ENCODE peak calls at places on chromosomes 1 and 21, in six cellular contexts. V, K, F, X, D and C are unnamed samples.

GRCh38 chr21:38486705-38487104 is 11.6 kb downstream of the ERG start:
- DNase-seq in V (no peak), K (no peak), F (no peak), X (no peak), D (no peak), C (no peak)

GRCh38 chr1:111402083-111402482 is 25.5 kb downstream of the OVGP1 start:
- DNase-seq in V (no peak), K (no peak), F (no peak), X (no peak), D (no peak), C (no peak)

GRCh38 chr1:23210351-23210785 is 6.9 kb downstream of the HTR1D start:
- DNase-seq in V (no peak), K (no peak), F (no peak), X (no peak), D (no peak), C (no peak)

GRCh38 chr1:43554444-43554992 is 23.8 kb downstream of the PTPRF start:
- DNase-seq in V (no peak), K (no peak), F (no peak), X (peak), D (no peak), C (no peak)

GRCh38 chr1:196590959-196591358 is 17.3 kb downstream of the KCNT2 start:
- DNase-seq in V (no peak), K (no peak), F (no peak), X (no peak), D (no peak), C (no peak)

GRCh38 chr1:230067871-230068814 is 1.1 kb downstream of the GALNT2 start:
- DNase-seq in V (peak), K (no peak), F (peak), X (no peak), D (no peak), C (peak)

GRCh38 chr21:21111309-21111920 is 113.2 kb downstream of the NCAM2 start:
- DNase-seq in V (no peak), K (no peak), F (no peak), X (no peak), D (no peak), C (no peak)

GRCh38 chr1:93471911-93472310 is 24.0 kb downstream of the FNBP1L start:
- DNase-seq in V (no peak), K (no peak), F (no peak), X (no peak), D (no peak), C (no peak)

GRCh38 chr1:244067893-244068292 is 16.8 kb downstream of the ZBTB18 start:
- DNase-seq in V (no peak), K (no peak), F (no peak), X (peak), D (no peak), C (no peak)

GRCh38 chr1:62333431-62333830 is 14.2 kb upstream of the KANK4 start:
- DNase-seq in V (no peak), K (no peak), F (no peak), X (no peak), D (no peak), C (no peak)

GRCh38 chr1:246602194-246602593 is 35.9 kb downstream of the CNST start:
- DNase-seq in V (no peak), K (no peak), F (no peak), X (no peak), D (no peak), C (no peak)

GRCh38 chr1:151860504-151861187 is 7.1 kb upstream of the THEM5 start:
- DNase-seq in V (no peak), K (peak), F (no peak), X (no peak), D (no peak), C (no peak)

GRCh38 chr1:57599233-57599994 is 175.6 kb upstream of the DAB1 start:
- DNase-seq in V (no peak), K (no peak), F (no peak), X (no peak), D (no peak), C (no peak)

GRCh38 chr21:34360488-34361241 is 3.1 kb upstream of the KCNE2 start:
- DNase-seq in V (no peak), K (no peak), F (no peak), X (no peak), D (no peak), C (no peak)

GRCh38 chr1:216422821-216423529 is at the start of gene USH2A:
- DNase-seq in V (no peak), K (no peak), F (no peak), X (no peak), D (no peak), C (no peak)

GRCh38 chr1:206734499-206735142 is 36.0 kb upstream of the IL19 start:
- DNase-seq in V (peak), K (no peak), F (peak), X (no peak), D (no peak), C (peak)

GRCh38 chr1:94773931-94774422 is 46.2 kb upstream of the SLC44A3 start:
- DNase-seq in V (no peak), K (no peak), F (no peak), X (peak), D (no peak), C (no peak)

GRCh38 chr1:5886140-5886483 is 106.1 kb downstream of the NPHP4 start:
- DNase-seq in V (no peak), K (no peak), F (no peak), X (no peak), D (no peak), C (no peak)

GRCh38 chr1:18505666-18506065 is 24.9 kb downstream of the KLHDC7A start:
- DNase-seq in V (no peak), K (no peak), F (no peak), X (no peak), D (no peak), C (no peak)

GRCh38 chr21:46295177-46295711 is 9.1 kb downstream of the YBEY start:
- DNase-seq in V (no peak), K (no peak), F (peak), X (peak), D (no peak), C (no peak)

GRCh38 chr1:7781923-7782495 is 2.1 kb upstream of the PER3 start:
- DNase-seq in V (peak), K (no peak), F (no peak), X (no peak), D (no peak), C (no peak)

GRCh38 chr1:7912743-7913557 is 27.7 kb downstream of the TNFRSF9 start:
- DNase-seq in V (no peak), K (peak), F (no peak), X (no peak), D (no peak), C (no peak)

GRCh38 chr21:33968082-33968997 is 52.7 kb upstream of the ATP5PO start:
- DNase-seq in V (no peak), K (no peak), F (peak), X (peak), D (no peak), C (no peak)

GRCh38 chr1:208809876-208810275 is 565.7 kb upstream of the PLXNA2 start:
- DNase-seq in V (no peak), K (no peak), F (no peak), X (no peak), D (no peak), C (no peak)

GRCh38 chr1:61079898-61080336 is 2.4 kb upstream of the NFIA start:
- DNase-seq in V (no peak), K (peak), F (peak), X (peak), D (no peak), C (no peak)

GRCh38 chr1:207941664-207942063 is 30.7 kb upstream of the CD34 start:
- DNase-seq in V (no peak), K (no peak), F (no peak), X (no peak), D (no peak), C (no peak)

GRCh38 chr1:216750031-216750627 is 26.9 kb upstream of the ESRRG start:
- DNase-seq in V (no peak), K (peak), F (no peak), X (peak), D (no peak), C (no peak)

GRCh38 chr1:67144696-67145095 is 9.9 kb upstream of the C1orf141 start:
- DNase-seq in V (no peak), K (no peak), F (peak), X (no peak), D (no peak), C (no peak)

GRCh38 chr1:46724991-46725735 is 6.2 kb upstream of the EFCAB14 start:
- DNase-seq in V (no peak), K (no peak), F (peak), X (peak), D (peak), C (no peak)

GRCh38 chr1:24426738-24427468 is 11.3 kb downstream of the NIPAL3 start:
- DNase-seq in V (no peak), K (no peak), F (no peak), X (no peak), D (no peak), C (no peak)

GRCh38 chr1:193392686-193393085 is 206.3 kb upstream of the B3GALT2 start:
- DNase-seq in V (no peak), K (no peak), F (no peak), X (no peak), D (no peak), C (no peak)

GRCh38 chr1:64608651-64609048 is 136.2 kb upstream of the RAVER2 start:
- DNase-seq in V (no peak), K (no peak), F (no peak), X (no peak), D (no peak), C (no peak)

GRCh38 chr1:229508823-229509337 is 739 bp upstream of the NUP133 start:
- DNase-seq in V (no peak), K (no peak), F (no peak), X (peak), D (no peak), C (no peak)

GRCh38 chr1:214377886-214378285 is 96.9 kb downstream of the SMYD2 start:
- DNase-seq in V (no peak), K (no peak), F (no peak), X (no peak), D (no peak), C (no peak)

GRCh38 chr1:202213361-202214088 is 19.9 kb downstream of the LGR6 start:
- DNase-seq in V (no peak), K (no peak), F (peak), X (no peak), D (no peak), C (no peak)

GRCh38 chr1:202210370-202210769 is 16.8 kb downstream of the LGR6 start:
- DNase-seq in V (no peak), K (no peak), F (no peak), X (no peak), D (no peak), C (no peak)

GRCh38 chr1:202210969-202211368 is 17.4 kb downstream of the LGR6 start:
- DNase-seq in V (no peak), K (no peak), F (no peak), X (no peak), D (no peak), C (no peak)

GRCh38 chr1:202214089-202214843 is 20.7 kb downstream of the LGR6 start:
- DNase-seq in V (no peak), K (no peak), F (no peak), X (no peak), D (no peak), C (no peak)

GRCh38 chr1:202212787-202213186 is 19.2 kb downstream of the LGR6 start:
- DNase-seq in V (no peak), K (no peak), F (no peak), X (no peak), D (no peak), C (no peak)
- TF ChIP-seq POLR2A in V (no peak), K (no peak), F (no peak), X (no peak), D (no peak), C (no peak)

DNA sequence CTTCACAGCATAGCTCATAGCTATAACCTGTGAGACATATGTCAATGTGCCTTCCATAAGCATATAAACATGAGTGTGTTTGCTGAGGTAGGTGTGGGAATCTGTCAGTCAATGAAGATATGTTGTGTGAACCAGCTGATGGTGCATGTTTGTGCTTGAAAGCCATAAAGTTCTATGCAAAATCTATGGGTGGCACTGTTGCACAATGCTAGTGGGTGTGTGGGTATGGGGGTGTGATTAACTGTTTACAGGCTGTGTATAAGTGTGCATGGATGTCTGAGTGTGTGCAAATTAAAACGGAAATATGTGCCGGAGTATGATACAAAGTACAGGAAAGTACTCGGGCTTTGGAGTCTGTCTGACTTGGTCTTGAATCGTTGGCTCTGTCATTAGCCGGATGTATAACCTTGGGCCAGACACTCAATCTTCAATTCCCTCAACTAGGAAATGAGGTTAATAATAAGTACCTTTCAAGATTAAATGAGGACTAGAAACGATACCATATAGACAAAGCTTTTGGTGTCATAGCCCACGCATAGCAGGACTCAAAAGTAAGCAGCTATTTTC is 926 bp upstream of the ATP2B4 start:
- DNase-seq in V (no peak), K (no peak), F (peak), X (peak), D (peak), C (no peak)
- TF ChIP-seq POLR2AphosphoS5 in V (no peak), K (no peak), F (no peak), X (no peak), D (no peak), C (no peak)

GRCh38 chr21:26732442-26733221 is 112.6 kb downstream of the ADAMTS1 start:
- DNase-seq in V (no peak), K (peak), F (no peak), X (peak), D (no peak), C (no peak)
- TF ChIP-seq TAF1 in V (no peak), K (peak), F (no peak), X (no peak), D (no peak), C (no peak)

GRCh38 chr1:213051127-213051880 is at the start of gene RPS6KC1:
- DNase-seq in V (peak), K (peak), F (peak), X (peak), D (no peak), C (peak)
- TF ChIP-seq POLR2A in V (peak), K (peak), F (peak), X (peak), D (peak), C (peak)

DNA sequence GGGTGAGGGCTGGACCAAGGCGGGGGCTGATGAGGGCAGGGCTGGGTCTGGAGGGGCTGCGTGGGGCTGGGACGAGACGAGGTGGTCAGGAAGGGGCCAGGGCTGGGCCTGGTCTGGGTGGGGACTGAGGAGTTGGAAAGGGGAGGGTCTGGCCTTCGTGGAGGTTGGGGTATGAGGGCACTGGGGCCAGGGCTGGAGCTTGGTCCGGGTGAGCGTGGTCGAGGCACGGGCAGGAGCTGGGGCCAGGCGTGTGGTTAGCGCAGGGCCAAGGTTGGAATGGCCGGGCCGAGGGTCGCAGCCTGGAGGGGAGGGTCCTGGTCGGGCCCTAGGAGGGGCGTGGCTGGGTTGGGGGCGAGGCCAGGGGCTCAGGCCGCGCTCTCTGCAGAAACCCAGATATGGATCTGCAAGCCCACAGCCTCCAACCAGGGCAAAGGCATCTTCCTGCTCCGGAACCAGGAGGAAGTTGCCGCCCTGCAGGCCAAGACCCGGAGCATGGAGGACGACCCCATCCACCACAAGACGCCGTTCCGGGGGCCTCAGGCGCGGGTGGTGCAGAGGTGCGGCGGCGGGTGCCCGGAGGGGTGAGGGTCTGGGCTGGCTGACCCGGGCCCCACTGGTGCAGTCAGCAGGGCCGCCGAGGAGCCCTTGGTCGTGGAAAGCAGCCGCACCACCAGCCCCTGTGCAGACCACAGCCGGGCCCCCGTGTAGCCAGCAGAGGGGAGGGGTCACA is 9.0 kb downstream of the TTLL10 start:
- DNase-seq in V (no peak), K (no peak), F (no peak), X (no peak), D (no peak), C (no peak)
- TF ChIP-seq POLR2AphosphoS5 in V (no peak), K (no peak), F (no peak), X (no peak), D (no peak), C (no peak)

GRCh38 chr1:223756002-223756775 is 43.9 kb downstream of the CAPN2 start:
- DNase-seq in V (no peak), K (no peak), F (no peak), X (no peak), D (no peak), C (no peak)

GRCh38 chr1:223758734-223759133 is 46.4 kb downstream of the CAPN2 start:
- DNase-seq in V (no peak), K (no peak), F (no peak), X (no peak), D (no peak), C (no peak)

GRCh38 chr1:223755432-223755792 is 43.1 kb downstream of the CAPN2 start:
- DNase-seq in V (no peak), K (no peak), F (no peak), X (no peak), D (no peak), C (no peak)

GRCh38 chr1:223754681-223755431 is 42.5 kb downstream of the CAPN2 start:
- DNase-seq in V (no peak), K (no peak), F (no peak), X (no peak), D (no peak), C (no peak)

DNA sequence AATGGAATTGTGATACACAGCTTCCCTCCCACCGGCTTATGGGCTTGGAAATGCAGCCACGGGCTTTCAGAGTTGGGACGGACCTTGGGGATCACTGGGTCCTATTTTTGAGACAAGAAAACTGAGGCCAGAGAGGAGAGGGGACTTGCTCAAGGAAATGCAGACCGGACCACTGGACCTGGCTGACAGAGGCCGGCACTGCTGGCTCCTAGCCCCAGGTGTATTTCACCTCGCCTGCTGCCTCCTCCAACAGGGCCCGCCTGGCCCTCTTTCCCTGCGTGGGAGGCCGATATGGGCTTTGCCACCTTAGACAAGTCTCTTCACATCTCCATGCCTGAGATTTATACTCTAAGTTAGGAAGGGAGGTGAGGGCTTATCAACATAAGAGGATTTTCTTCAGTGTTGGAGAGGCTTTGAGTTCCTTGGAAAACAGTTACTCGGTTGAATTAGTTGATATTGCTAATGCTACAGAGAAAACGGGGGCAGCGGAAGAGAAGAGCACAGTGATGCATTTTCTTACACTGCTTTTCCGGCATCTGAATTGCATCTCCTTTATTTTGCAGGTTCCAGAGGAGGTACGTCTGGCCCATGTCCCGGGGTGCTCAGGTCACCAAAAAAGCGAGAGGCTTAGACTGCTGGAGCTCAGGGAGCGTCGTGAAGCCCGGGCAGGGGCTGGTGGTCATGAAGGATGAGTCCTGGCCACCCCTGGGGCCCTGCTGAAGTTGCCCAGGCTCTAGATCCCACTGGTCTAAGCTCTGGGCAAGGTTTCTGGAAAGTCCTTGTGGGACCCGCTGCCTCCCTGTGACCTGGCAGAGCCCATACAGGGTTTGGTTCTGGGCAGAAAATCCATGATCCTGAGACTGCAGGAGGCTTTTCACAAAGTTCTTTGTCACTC is 44.7 kb downstream of the CAPN2 start:
- DNase-seq in V (no peak), K (no peak), F (no peak), X (no peak), D (no peak), C (no peak)
- TF ChIP-seq TAF1 in V (no peak), K (no peak), F (no peak), X (no peak), D (no peak), C (no peak)

GRCh38 chr1:156905176-156905575 is 11.7 kb downstream of the PEAR1 start:
- DNase-seq in V (no peak), K (no peak), F (no peak), X (no peak), D (no peak), C (no peak)

GRCh38 chr1:156904187-156904959 is 10.9 kb downstream of the PEAR1 start:
- DNase-seq in V (no peak), K (no peak), F (no peak), X (no peak), D (no peak), C (no peak)

GRCh38 chr1:156901966-156902922 is 8.7 kb downstream of the PEAR1 start:
- DNase-seq in V (no peak), K (no peak), F (no peak), X (no peak), D (no peak), C (no peak)

GRCh38 chr1:156901590-156901900 is 8.0 kb downstream of the PEAR1 start:
- DNase-seq in V (no peak), K (no peak), F (no peak), X (no peak), D (no peak), C (no peak)

GRCh38 chr1:156903328-156904091 is 10.0 kb downstream of the PEAR1 start:
- DNase-seq in V (no peak), K (no peak), F (no peak), X (no peak), D (no peak), C (no peak)
- TF ChIP-seq POLR2A in V (no peak), K (no peak), F (no peak), X (no peak), D (no peak), C (no peak)

DNA sequence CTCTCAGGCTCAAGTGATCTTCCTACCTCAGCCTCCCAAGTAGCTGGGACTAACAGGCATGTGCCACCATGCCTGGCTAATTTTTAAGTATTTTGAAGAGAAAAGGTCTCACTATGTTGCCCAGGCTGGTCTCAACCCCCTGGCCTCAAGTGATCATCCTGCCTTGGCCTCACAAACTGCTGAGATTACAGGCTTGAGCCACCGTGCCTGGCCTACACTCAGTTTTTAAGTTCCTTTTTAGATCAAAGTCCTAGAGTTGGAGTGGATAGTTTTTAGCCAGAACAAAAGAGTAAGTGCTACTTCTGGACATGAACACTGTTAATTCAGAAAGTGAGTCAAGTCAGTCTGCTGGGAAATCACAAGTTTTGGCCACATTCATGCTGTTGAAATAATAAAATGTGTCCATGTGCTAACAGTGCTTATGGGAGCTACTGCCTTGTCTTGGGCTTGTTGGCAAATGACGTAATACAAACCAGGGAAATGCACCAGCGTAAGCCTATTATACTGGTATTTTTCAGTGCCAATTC is 84.2 kb downstream of the NDUFS5 start:
- DNase-seq in V (no peak), K (no peak), F (no peak), X (no peak), D (no peak), C (no peak)
- TF ChIP-seq POLR2AphosphoS5 in V (no peak), K (no peak), F (no peak), X (no peak), D (no peak), C (no peak)